ENCODE peak calls at places on chromosomes 3 and 15, in six cellular contexts. One of them, this sample, is unnamed.

GRCh38 chr15:34799149-34799824 is 3.9 kb upstream of the ACTC1 start:
- DNase-seq in GM12878: no peak
- DNase-seq in H1: no peak
- DNase-seq in HepG2: no peak
- DNase-seq in K562: peak; percentile 75
- DNase-seq in HCT116: no peak
- DNase-seq in this sample: no peak

GRCh38 chr3:150090877-150091276 is 120.2 kb upstream of the PFN2 start:
- DNase-seq in H1: no peak
- DNase-seq in K562: no peak
- DNase-seq in GM12878: no peak
- DNase-seq in HepG2: no peak
- DNase-seq in HCT116: no peak
- DNase-seq in this sample: no peak

GRCh38 chr15:50676799-50677483 is 9.7 kb downstream of the TRPM7 start:
- DNase-seq in HCT116: no peak
- DNase-seq in GM12878: no peak
- DNase-seq in K562: peak; percentile 34
- DNase-seq in H1: no peak
- DNase-seq in HepG2: no peak
- DNase-seq in this sample: no peak

GRCh38 chr3:138381950-138382715 is 33.8 kb downstream of the MRAS start:
- DNase-seq in GM12878: no peak
- DNase-seq in HepG2: peak; percentile 49
- DNase-seq in K562: no peak
- DNase-seq in HCT116: no peak
- DNase-seq in H1: no peak
- DNase-seq in this sample: no peak

GRCh38 chr3:191085091-191085490 is 114.0 kb upstream of the OSTN start:
- DNase-seq in H1: no peak
- DNase-seq in HepG2: no peak
- DNase-seq in GM12878: no peak
- DNase-seq in HCT116: no peak
- DNase-seq in K562: no peak
- DNase-seq in this sample: no peak

GRCh38 chr15:31214864-31215489 is 111.7 kb upstream of the KLF13 start:
- DNase-seq in HCT116: no peak
- DNase-seq in K562: no peak
- DNase-seq in H1: no peak
- DNase-seq in HepG2: no peak
- DNase-seq in GM12878: no peak
- DNase-seq in this sample: no peak

GRCh38 chr3:139764069-139764905 is 86.5 kb upstream of the NMNAT3 start:
- DNase-seq in H1: no peak
- DNase-seq in HCT116: no peak
- DNase-seq in K562: no peak
- DNase-seq in HepG2: no peak
- DNase-seq in GM12878: no peak
- DNase-seq in this sample: no peak

GRCh38 chr15:63923993-63924950 is 90.5 kb upstream of the HERC1 start:
- DNase-seq in H1: no peak
- DNase-seq in HepG2: no peak
- DNase-seq in GM12878: no peak
- DNase-seq in K562: no peak
- DNase-seq in HCT116: no peak
- DNase-seq in this sample: no peak

GRCh38 chr15:59590027-59590426 is 21.6 kb upstream of the GCNT3 start:
- DNase-seq in HepG2: no peak
- DNase-seq in K562: no peak
- DNase-seq in GM12878: peak; percentile 31
- DNase-seq in HCT116: no peak
- DNase-seq in H1: no peak
- DNase-seq in this sample: no peak

GRCh38 chr3:35899245-35899644 is 259.9 kb downstream of the ARPP21 start:
- DNase-seq in H1: no peak
- DNase-seq in K562: no peak
- DNase-seq in GM12878: no peak
- DNase-seq in HCT116: no peak
- DNase-seq in HepG2: no peak
- DNase-seq in this sample: no peak

GRCh38 chr3:58236527-58237237 is 910 bp upstream of the ABHD6 start:
- DNase-seq in K562: no peak
- DNase-seq in H1: no peak
- DNase-seq in GM12878: no peak
- DNase-seq in HCT116: no peak
- DNase-seq in HepG2: no peak
- DNase-seq in this sample: peak; percentile 46

GRCh38 chr3:146598486-146598885 is 6.7 kb downstream of the PLSCR5 start:
- DNase-seq in H1: no peak
- DNase-seq in HCT116: no peak
- DNase-seq in GM12878: no peak
- DNase-seq in HepG2: no peak
- DNase-seq in K562: no peak
- DNase-seq in this sample: no peak

GRCh38 chr3:192130534-192131132 is 596.7 kb downstream of the FGF12 start:
- DNase-seq in H1: peak; percentile 5
- DNase-seq in HCT116: peak; percentile 60
- DNase-seq in HepG2: peak; percentile 42
- DNase-seq in GM12878: peak; percentile 13
- DNase-seq in K562: peak; percentile 4
- DNase-seq in this sample: peak; percentile 59

GRCh38 chr3:141644931-141645330 is 93.2 kb upstream of the RNF7 start:
- DNase-seq in H1: peak; percentile 63
- DNase-seq in HepG2: peak; percentile 67
- DNase-seq in HCT116: peak; percentile 60
- DNase-seq in K562: peak; percentile 72
- DNase-seq in GM12878: no peak
- DNase-seq in this sample: peak; percentile 92

GRCh38 chr3:188557230-188557629 is 403.3 kb downstream of the LPP start:
- DNase-seq in H1: no peak
- DNase-seq in K562: no peak
- DNase-seq in HepG2: no peak
- DNase-seq in HCT116: no peak
- DNase-seq in GM12878: no peak
- DNase-seq in this sample: no peak

GRCh38 chr15:78216276-78217229 is 17.8 kb downstream of the ACSBG1 start:
- DNase-seq in HCT116: no peak
- DNase-seq in GM12878: no peak
- DNase-seq in H1: no peak
- DNase-seq in HepG2: no peak
- DNase-seq in K562: no peak
- DNase-seq in this sample: no peak

GRCh38 chr15:36757189-36757814 is 177.9 kb downstream of the CDIN1 start:
- DNase-seq in GM12878: no peak
- DNase-seq in H1: no peak
- DNase-seq in HepG2: no peak
- DNase-seq in HCT116: no peak
- DNase-seq in K562: no peak
- DNase-seq in this sample: no peak

GRCh38 chr3:173402656-173403055 is 5.1 kb downstream of the NLGN1 start:
- DNase-seq in HepG2: no peak
- DNase-seq in HCT116: no peak
- DNase-seq in K562: no peak
- DNase-seq in H1: no peak
- DNase-seq in GM12878: no peak
- DNase-seq in this sample: no peak

GRCh38 chr3:94961423-94962100 is 898.7 kb downstream of the NSUN3 start:
- DNase-seq in K562: no peak
- DNase-seq in H1: no peak
- DNase-seq in HepG2: no peak
- DNase-seq in GM12878: no peak
- DNase-seq in HCT116: no peak
- DNase-seq in this sample: no peak

GRCh38 chr3:130491431-130491830 is 25.5 kb upstream of the COL6A6 start:
- DNase-seq in HepG2: no peak
- DNase-seq in GM12878: no peak
- DNase-seq in H1: no peak
- DNase-seq in K562: no peak
- DNase-seq in HCT116: no peak
- DNase-seq in this sample: no peak

GRCh38 chr15:65796610-65797012 is 4.5 kb upstream of the DENND4A start:
- DNase-seq in H1: no peak
- DNase-seq in HepG2: no peak
- DNase-seq in K562: peak; percentile 53
- DNase-seq in HCT116: no peak
- DNase-seq in GM12878: no peak
- DNase-seq in this sample: no peak

GRCh38 chr3:61562042-61562809 is 855 bp downstream of the PTPRG start:
- DNase-seq in H1: no peak
- DNase-seq in K562: no peak
- DNase-seq in GM12878: no peak
- DNase-seq in HCT116: no peak
- DNase-seq in HepG2: no peak
- DNase-seq in this sample: peak; percentile 16

GRCh38 chr15:84685304-84685703 is 27.3 kb upstream of the NMB start:
- DNase-seq in HCT116: peak; percentile 50
- DNase-seq in GM12878: no peak
- DNase-seq in K562: no peak
- DNase-seq in H1: no peak
- DNase-seq in HepG2: no peak
- DNase-seq in this sample: no peak

GRCh38 chr3:153756816-153757215 is 364.4 kb upstream of the ARHGEF26 start:
- DNase-seq in GM12878: no peak
- DNase-seq in HepG2: no peak
- DNase-seq in K562: no peak
- DNase-seq in HCT116: no peak
- DNase-seq in H1: no peak
- DNase-seq in this sample: no peak

GRCh38 chr3:148833223-148833622 is 5.6 kb downstream of the CPB1 start:
- DNase-seq in H1: no peak
- DNase-seq in HepG2: no peak
- DNase-seq in HCT116: no peak
- DNase-seq in GM12878: no peak
- DNase-seq in K562: no peak
- DNase-seq in this sample: no peak

DNA sequence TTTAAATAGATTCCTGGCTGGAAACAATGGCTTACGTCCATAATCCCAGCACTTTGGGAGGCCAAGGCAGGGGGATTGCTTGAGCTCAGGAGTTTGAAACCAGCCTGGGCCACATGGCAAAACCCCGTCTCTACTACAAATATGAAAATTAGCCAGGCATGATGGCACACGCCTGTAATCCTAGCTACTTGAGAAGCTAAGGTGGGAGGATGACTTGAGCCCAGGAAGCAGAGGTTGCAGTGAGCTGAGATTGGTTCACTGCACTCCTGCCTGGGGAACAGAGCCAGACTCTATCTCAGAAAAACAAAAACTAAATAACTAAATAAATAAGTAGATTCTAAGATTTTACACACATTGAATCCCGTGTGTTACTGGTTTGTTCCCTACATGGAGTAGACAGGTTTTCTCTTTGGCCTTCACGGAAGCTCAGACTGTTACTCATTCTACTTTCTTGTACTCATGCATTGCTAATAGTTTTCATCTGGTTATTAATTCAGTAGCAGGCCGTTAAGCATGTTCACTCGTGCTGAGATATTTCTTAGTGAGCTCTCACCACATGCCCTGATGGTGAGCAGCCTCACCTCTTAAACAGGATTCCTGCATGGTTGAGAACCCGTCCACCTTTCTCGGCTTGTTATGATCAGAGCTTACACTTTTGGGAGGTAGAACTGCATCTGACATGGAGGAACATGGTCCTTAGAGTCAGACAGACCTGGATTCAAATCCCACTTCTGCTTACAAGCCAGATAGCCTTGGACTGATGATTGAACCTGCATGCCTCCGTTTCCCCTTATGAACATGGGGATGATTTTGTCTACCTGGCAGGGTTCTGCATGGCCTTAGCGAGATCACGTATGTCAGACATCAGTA is 49.1 kb downstream of the CMTM7 start:
- DNase-seq in H1: no peak
- DNase-seq in HCT116: no peak
- DNase-seq in HepG2: no peak
- DNase-seq in K562: peak; percentile 3
- DNase-seq in GM12878: no peak
- DNase-seq in this sample: no peak
- TF ChIP-seq ATF3 in H1: no peak
- TF ChIP-seq ATF3 in HCT116: no peak
- TF ChIP-seq ATF3 in HepG2: no peak
- TF ChIP-seq ATF3 in K562: no peak
- TF ChIP-seq ATF3 in GM12878: no peak
- TF ChIP-seq ATF3 in this sample: no peak

DNA sequence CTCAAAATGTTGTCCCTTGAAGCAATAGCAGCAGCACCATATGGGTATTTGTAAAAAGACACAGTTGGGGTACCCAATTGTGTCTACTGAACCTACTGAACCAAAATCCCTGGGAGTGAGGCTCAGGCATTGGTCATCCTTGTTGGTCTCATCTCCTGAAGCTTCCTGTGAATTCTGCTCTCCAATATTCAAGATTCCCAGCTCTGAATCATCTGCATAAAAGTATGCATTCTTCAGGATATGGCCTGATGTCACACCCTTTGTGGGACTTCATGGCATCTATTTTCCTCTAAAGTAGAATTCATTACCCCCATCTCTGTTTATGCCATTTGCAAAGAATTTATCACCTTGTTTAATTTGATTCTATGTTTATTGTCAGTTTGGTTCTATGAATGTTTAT is 13.3 kb upstream of the PTX3 start:
- DNase-seq in HepG2: no peak
- DNase-seq in K562: no peak
- DNase-seq in H1: no peak
- DNase-seq in GM12878: no peak
- DNase-seq in HCT116: no peak
- DNase-seq in this sample: no peak
- TF ChIP-seq ATF3 in HepG2: no peak
- TF ChIP-seq ATF3 in K562: no peak
- TF ChIP-seq ATF3 in H1: no peak
- TF ChIP-seq ATF3 in GM12878: no peak
- TF ChIP-seq ATF3 in HCT116: no peak
- TF ChIP-seq ATF3 in this sample: no peak

DNA sequence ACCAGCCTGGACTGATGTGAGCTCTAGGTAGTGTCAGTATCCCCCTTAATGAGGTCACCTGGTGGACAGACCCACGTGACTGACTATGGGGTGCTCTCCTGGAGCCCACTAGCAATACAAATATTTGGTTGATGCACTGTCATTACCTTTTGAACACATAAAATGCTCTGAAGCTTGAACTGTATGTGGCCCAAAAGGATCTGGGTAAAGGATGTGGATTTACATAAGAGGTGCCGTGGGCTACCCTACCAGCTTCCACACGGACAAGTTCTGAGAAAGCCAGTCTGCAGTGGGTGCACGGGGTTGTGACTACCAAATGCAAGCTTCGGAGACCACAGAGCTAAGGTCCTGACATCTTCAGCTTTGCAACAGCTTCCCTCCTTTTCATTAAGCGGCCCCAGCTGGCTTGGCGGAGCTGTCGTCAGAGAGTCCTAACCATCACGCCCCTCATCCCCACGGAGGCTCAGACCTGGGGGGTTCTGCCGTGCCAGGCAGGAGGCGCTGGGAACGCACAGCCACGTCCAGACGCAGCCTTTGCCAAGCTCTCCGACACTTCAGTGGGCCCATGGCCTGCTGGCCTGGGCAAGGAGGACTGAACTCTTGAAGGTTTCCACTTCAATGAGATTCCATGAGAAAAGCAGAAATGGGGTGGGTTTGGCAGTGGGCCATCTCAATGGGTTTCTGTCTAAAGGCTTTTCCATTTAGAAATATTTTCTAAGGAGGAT is 228.3 kb downstream of the ADAMTS17 start:
- DNase-seq in GM12878: no peak
- DNase-seq in K562: no peak
- DNase-seq in H1: no peak
- DNase-seq in HCT116: no peak
- DNase-seq in HepG2: no peak
- DNase-seq in this sample: no peak
- TF ChIP-seq ATF3 in GM12878: no peak
- TF ChIP-seq ATF3 in K562: no peak
- TF ChIP-seq ATF3 in H1: no peak
- TF ChIP-seq ATF3 in HCT116: no peak
- TF ChIP-seq ATF3 in HepG2: no peak
- TF ChIP-seq ATF3 in this sample: no peak

GRCh38 chr3:135040321-135041110 is 245.5 kb downstream of the EPHB1 start:
- DNase-seq in K562: no peak
- DNase-seq in GM12878: no peak
- DNase-seq in H1: no peak
- DNase-seq in HepG2: no peak
- DNase-seq in HCT116: no peak
- DNase-seq in this sample: no peak
- TF ChIP-seq ATF3 in K562: no peak
- TF ChIP-seq ATF3 in GM12878: no peak
- TF ChIP-seq ATF3 in H1: no peak
- TF ChIP-seq ATF3 in HepG2: no peak
- TF ChIP-seq ATF3 in HCT116: no peak
- TF ChIP-seq ATF3 in this sample: no peak

This sample was measured in WTC11.